ENCODE peak calls at places on chromosomes 2 and 18, in seven cellular contexts. C is fibroblast of lung, M is neural progenitor cell, S is HCT116, T is GM23248, K is PC-9, Y is astrocyte. I is an unnamed sample.

GRCh38 chr2:74894261-74895030 is 60.5 kb downstream of the HK2 start:
- DNase-seq in C (peak), M (no peak), S (no peak), T (peak), K (no peak), Y (peak), I (no peak)

GRCh38 chr2:102841107-102841840 is 79.4 kb downstream of the TMEM182 start:
- DNase-seq in C (peak), M (peak), S (peak), T (peak), K (peak), Y (peak), I (peak)

GRCh38 chr2:172081248-172082022 is 3.9 kb upstream of the DLX1 start:
- DNase-seq in C (no peak), M (peak), S (no peak), T (no peak), K (no peak), Y (no peak), I (no peak)

GRCh38 chr2:165563468-165564225 is 94.1 kb downstream of the CSRNP3 start:
- DNase-seq in C (no peak), M (peak), S (no peak), T (no peak), K (no peak), Y (no peak), I (no peak)

GRCh38 chr2:24814498-24814897 is 21.3 kb downstream of the CENPO start:
- DNase-seq in C (no peak), M (no peak), S (no peak), T (no peak), K (no peak), Y (no peak), I (no peak)

GRCh38 chr2:28582595-28582994 is 86.7 kb downstream of the PLB1 start:
- DNase-seq in C (no peak), M (no peak), S (no peak), T (no peak), K (no peak), Y (no peak), I (no peak)

GRCh38 chr2:199819746-199820145 is 31.2 kb downstream of the FTCDNL1 start:
- DNase-seq in C (peak), M (no peak), S (no peak), T (peak), K (no peak), Y (no peak), I (no peak)

GRCh38 chr2:188573453-188573852 is 281.8 kb downstream of the GULP1 start:
- DNase-seq in C (peak), M (no peak), S (no peak), T (no peak), K (no peak), Y (no peak), I (peak)

GRCh38 chr2:2134037-2134436 is 197.0 kb downstream of the MYT1L start:
- DNase-seq in C (no peak), M (no peak), S (no peak), T (no peak), K (no peak), Y (no peak), I (no peak)

GRCh38 chr2:130371723-130372054 is 15.8 kb downstream of the PTPN18 start:
- DNase-seq in C (no peak), M (no peak), S (no peak), T (peak), K (no peak), Y (peak), I (peak)

GRCh38 chr2:144707927-144708326 is 188.0 kb upstream of the ZEB2 start:
- DNase-seq in C (no peak), M (no peak), S (no peak), T (no peak), K (peak), Y (peak), I (no peak)

GRCh38 chr2:237873382-237873781 is 14.0 kb downstream of the RAMP1 start:
- DNase-seq in C (peak), M (no peak), S (no peak), T (no peak), K (no peak), Y (no peak), I (peak)

GRCh38 chr2:216657086-216657855 is 24.1 kb downstream of the IGFBP2 start:
- DNase-seq in C (no peak), M (no peak), S (no peak), T (no peak), K (no peak), Y (no peak), I (no peak)

GRCh38 chr2:100603945-100604633 is 41.3 kb downstream of the PDCL3 start:
- DNase-seq in C (no peak), M (peak), S (no peak), T (peak), K (no peak), Y (peak), I (no peak)

GRCh38 chr2:161312996-161313395 is 4.8 kb downstream of the PSMD14 start:
- DNase-seq in C (no peak), M (no peak), S (no peak), T (peak), K (no peak), Y (peak), I (no peak)

GRCh38 chr2:169363570-169364150 is 1.3 kb upstream of the LRP2 start:
- DNase-seq in C (peak), M (peak), S (no peak), T (peak), K (no peak), Y (no peak), I (peak)

GRCh38 chr2:240611601-240612210 is 13.6 kb upstream of the GPR35 start:
- DNase-seq in C (no peak), M (no peak), S (no peak), T (no peak), K (no peak), Y (no peak), I (no peak)

GRCh38 chr18:45357681-45358470 is 257.4 kb upstream of the SLC14A2 start:
- DNase-seq in C (no peak), M (no peak), S (no peak), T (peak), K (no peak), Y (peak), I (no peak)

GRCh38 chr2:144702051-144702450 is 182.1 kb upstream of the ZEB2 start:
- DNase-seq in C (no peak), M (no peak), S (no peak), T (no peak), K (no peak), Y (no peak), I (no peak)

GRCh38 chr18:63725682-63726480 is 23.1 kb downstream of the SERPINB11 start:
- DNase-seq in C (no peak), M (peak), S (no peak), T (no peak), K (no peak), Y (no peak), I (no peak)

GRCh38 chr2:207333599-207334308 is 168.0 kb upstream of the KLF7 start:
- DNase-seq in C (no peak), M (no peak), S (no peak), T (peak), K (no peak), Y (peak), I (no peak)

GRCh38 chr2:105866439-105867170 is 121.9 kb downstream of the NCK2 start:
- DNase-seq in C (peak), M (peak), S (no peak), T (peak), K (no peak), Y (peak), I (no peak)

GRCh38 chr2:130846686-130847375 is 10.1 kb downstream of the ARHGEF4 start:
- DNase-seq in C (peak), M (no peak), S (no peak), T (no peak), K (no peak), Y (peak), I (no peak)

GRCh38 chr2:55160422-55160821 is 71.7 kb downstream of the CLHC1 start:
- DNase-seq in C (no peak), M (no peak), S (no peak), T (no peak), K (no peak), Y (no peak), I (no peak)

GRCh38 chr2:36680012-36680411 is 16.5 kb upstream of the VIT start:
- DNase-seq in C (peak), M (no peak), S (no peak), T (no peak), K (no peak), Y (no peak), I (no peak)

GRCh38 chr2:68469935-68470334 is 2.5 kb downstream of the APLF start:
- DNase-seq in C (peak), M (no peak), S (no peak), T (peak), K (no peak), Y (no peak), I (no peak)

GRCh38 chr2:121279476-121279875 is 5.5 kb downstream of the TFCP2L1 start:
- DNase-seq in C (no peak), M (no peak), S (no peak), T (no peak), K (no peak), Y (no peak), I (no peak)

GRCh38 chr2:121281107-121281506 is 3.9 kb downstream of the TFCP2L1 start:
- DNase-seq in C (no peak), M (no peak), S (no peak), T (no peak), K (no peak), Y (no peak), I (no peak)

GRCh38 chr2:121283670-121284245 is 1.2 kb downstream of the TFCP2L1 start:
- DNase-seq in C (no peak), M (no peak), S (no peak), T (peak), K (no peak), Y (no peak), I (no peak)

GRCh38 chr2:121282800-121283382 is 2.1 kb downstream of the TFCP2L1 start:
- DNase-seq in C (no peak), M (no peak), S (no peak), T (no peak), K (no peak), Y (no peak), I (no peak)

DNA sequence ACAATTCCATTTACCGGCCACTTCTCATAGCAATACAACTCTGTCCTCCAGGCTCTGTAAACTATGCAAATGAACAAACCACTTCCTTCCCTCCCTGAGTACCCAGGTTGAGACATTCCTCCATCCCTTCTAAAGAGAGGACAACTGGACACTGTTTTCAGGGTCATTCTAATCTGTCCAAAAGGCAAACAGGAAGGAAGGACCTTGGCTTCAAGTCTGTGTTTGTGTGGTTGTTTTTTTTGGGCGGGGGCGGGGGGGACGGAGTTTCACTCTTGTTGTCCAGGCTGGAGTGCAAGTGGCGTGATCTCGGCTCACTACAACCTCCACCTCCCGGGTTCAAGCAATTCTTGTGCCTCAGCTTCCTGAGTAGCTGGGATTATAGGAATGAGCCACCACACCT is 3.3 kb downstream of the TFCP2L1 start:
- DNase-seq in C (no peak), M (no peak), S (no peak), T (no peak), K (no peak), Y (no peak), I (no peak)
- H3K4me3 ChIP-seq in C (no peak), M (no peak), S (no peak), T (no peak), K (no peak), Y (no peak), I (no peak)

DNA sequence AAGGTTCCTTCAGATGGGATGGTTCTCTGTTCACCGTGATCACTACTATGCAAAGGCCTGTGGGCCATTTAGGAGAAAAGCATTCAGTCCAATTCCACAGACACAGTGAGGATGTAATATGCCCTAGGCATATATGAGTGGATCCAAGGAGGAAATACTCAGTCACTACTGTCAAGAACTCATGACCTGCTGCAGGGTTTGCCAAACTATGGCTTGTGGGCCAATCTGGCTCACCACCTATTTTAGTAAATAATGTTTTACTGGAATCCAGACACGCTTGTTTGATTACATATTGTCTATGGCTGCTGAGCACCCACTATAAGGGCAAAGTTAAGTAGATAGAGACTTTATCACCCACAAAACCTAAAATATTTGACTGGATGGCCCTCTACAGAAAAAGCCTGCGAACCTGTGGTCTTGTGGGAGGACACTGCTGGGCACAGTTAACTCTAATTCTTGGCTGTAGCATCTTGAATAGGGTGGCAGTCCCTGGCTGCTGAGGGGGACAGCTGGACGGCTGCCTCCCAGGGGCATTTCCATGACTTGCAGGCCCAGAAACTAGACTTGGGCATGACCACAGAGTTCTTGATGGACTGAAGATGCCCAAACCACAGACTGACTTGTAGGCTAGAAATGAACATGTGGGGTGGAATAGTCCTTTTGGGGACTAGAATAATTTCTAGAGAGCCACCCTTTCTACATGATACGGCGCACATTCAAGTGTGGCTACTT is 20.6 kb upstream of the LTBP1 start:
- DNase-seq in C (no peak), M (no peak), S (no peak), T (no peak), K (no peak), Y (no peak), I (no peak)
- TF ChIP-seq EZH2 in C (no peak), M (no peak), S (no peak), T (no peak), K (no peak), Y (no peak), I (no peak)

GRCh38 chr18:59272221-59272888 is 899 bp downstream of the RAX start:
- DNase-seq in C (no peak), M (peak), S (no peak), T (peak), K (no peak), Y (no peak), I (no peak)
- H3K4me3 ChIP-seq in C (no peak), M (peak), S (no peak), T (peak), K (no peak), Y (no peak), I (no peak)

GRCh38 chr2:176078440-176079284 is 5.1 kb downstream of the EVX2 start:
- DNase-seq in C (no peak), M (no peak), S (no peak), T (no peak), K (no peak), Y (no peak), I (no peak)
- TF ChIP-seq EZH2 in C (peak), M (peak), S (no peak), T (no peak), K (no peak), Y (no peak), I (peak)

DNA sequence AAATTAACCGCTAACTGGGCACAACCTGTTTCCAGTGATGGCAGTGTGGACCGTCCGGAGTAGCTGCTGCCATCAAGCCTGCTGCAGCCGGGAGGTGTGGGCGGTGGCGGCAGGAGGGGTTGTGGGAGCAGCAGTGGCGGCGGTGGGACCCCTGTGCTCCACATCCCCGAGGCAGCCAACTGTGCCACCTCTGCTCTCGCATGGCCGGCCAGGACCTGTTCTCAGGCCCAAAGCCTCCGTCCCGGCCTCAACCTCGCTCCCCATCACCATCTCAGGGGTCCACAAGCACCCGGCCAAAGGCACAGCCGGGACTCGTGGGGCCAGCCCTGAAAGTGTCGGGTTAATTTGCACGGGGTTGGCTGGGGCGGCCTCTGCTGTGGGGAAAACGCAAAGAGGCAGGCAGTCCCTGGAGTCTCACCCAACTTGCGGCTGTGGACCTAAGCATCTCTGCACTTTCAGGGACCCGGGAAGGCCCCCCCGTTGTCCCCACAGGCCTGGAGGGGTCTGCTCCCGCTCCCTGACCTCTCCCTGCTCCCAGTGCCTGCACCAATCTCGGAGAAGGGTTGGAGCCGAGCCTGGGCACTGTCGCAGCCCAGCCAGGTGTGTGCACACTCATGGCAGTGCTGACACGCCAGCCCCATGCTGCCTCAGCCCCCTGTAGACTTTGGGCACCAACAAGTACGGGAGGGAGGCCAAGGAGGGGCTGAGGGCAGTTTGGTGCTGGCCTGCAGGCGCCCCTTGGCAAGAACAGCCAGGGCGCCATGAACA is 44.4 kb upstream of the PEX13 start:
- DNase-seq in C (no peak), M (no peak), S (no peak), T (no peak), K (no peak), Y (no peak), I (no peak)
- H3K4me3 ChIP-seq in C (no peak), M (no peak), S (no peak), T (no peak), K (no peak), Y (no peak), I (no peak)

DNA sequence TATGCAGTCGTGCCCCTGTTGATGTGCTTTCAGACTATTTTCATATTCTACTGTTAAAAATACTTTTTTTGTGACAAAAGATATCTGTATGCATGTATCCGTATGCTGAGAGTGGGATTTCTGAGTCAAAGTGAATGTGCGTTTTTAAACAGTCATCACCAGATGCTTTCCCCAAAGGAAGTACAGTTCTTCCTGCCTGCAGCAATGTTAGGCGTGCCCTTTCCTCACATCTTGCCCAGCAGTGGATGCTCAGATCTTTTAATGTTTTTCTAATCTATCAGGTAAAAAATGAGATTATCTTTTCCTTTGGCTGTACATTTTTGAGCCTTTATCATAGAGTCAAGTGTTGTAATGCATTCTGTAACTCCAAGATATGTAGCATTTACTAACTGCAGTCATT is 111.7 kb downstream of the PTPRM start:
- DNase-seq in C (no peak), M (no peak), S (no peak), T (no peak), K (no peak), Y (no peak), I (no peak)
- TF ChIP-seq EZH2 in C (no peak), M (no peak), S (no peak), T (no peak), K (no peak), Y (no peak), I (no peak)